ENCODE peak calls at places on chromosomes 12 and 14, in seven cellular contexts. B is kidney tubule cell, F is GM12865, L is GM12892, D is T-helper 17 cell, C is A549, V is germinal center. G is an unnamed sample.
A peak's percentile ranks its signal among the peaks of the same experiment; 100 is the strongest.

GRCh38 chr12:7113389-7113871 is 4.4 kb upstream of the C1RL start:
- DNase-seq in B (peak; percentile 45), D (no peak), C (peak; percentile 44), V (peak; percentile 65), F (peak; percentile 72), L (no peak), G (peak; percentile 28)

GRCh38 chr12:116280590-116281290 is 3.2 kb upstream of the MED13L start:
- DNase-seq in V (no peak), D (no peak), C (no peak), F (no peak), B (no peak), L (no peak), G (peak; percentile 90)

GRCh38 chr12:75656650-75657049 is 145.2 kb upstream of the KRR1 start:
- DNase-seq in F (no peak), L (no peak), D (no peak), B (peak; percentile 98), V (no peak), C (no peak), G (no peak)

GRCh38 chr12:56029666-56030293 is 8.9 kb downstream of the IKZF4 start:
- DNase-seq in F (peak; percentile 63), L (peak; percentile 36), V (peak; percentile 39), D (no peak), C (peak; percentile 78), B (peak; percentile 59), G (peak; percentile 50)

GRCh38 chr12:50824914-50825313 is 17.8 kb upstream of the TMPRSS12 start:
- DNase-seq in F (no peak), L (no peak), V (no peak), C (no peak), B (no peak), D (no peak), G (no peak)

GRCh38 chr12:15230751-15231150 is 9.5 kb upstream of the RERG start:
- DNase-seq in C (no peak), V (no peak), L (no peak), D (no peak), F (no peak), B (no peak), G (no peak)

GRCh38 chr12:51393676-51394545 is 2.7 kb upstream of the GALNT6 start:
- DNase-seq in D (no peak), V (no peak), B (peak; percentile 81), L (no peak), C (no peak), F (peak; percentile 79), G (peak; percentile 45)

GRCh38 chr12:101115326-101115725 is 94.7 kb downstream of the SLC5A8 start:
- DNase-seq in L (no peak), D (no peak), C (no peak), B (no peak), V (no peak), F (no peak), G (peak; percentile 28)

GRCh38 chr12:79690606-79691298 is at the start of gene PAWR:
- DNase-seq in L (peak; percentile 66), F (peak; percentile 88), D (peak; percentile 13), B (peak; percentile 93), C (peak; percentile 59), V (peak; percentile 84), G (no peak)

GRCh38 chr12:88958961-88959360 is 378.7 kb upstream of the KITLG start:
- DNase-seq in V (no peak), B (no peak), D (no peak), L (no peak), F (no peak), C (no peak), G (no peak)

GRCh38 chr12:63037721-63038120 is 102.8 kb upstream of the PPM1H start:
- DNase-seq in B (no peak), V (no peak), C (no peak), D (no peak), L (no peak), F (no peak), G (no peak)

GRCh38 chr12:64258576-64258975 is 36.5 kb upstream of the KICS2 start:
- DNase-seq in D (no peak), L (no peak), V (no peak), B (no peak), F (no peak), C (no peak), G (no peak)

GRCh38 chr12:9732966-9733461 is at the start of gene CLECL1:
- DNase-seq in L (no peak), D (no peak), V (no peak), B (no peak), C (no peak), F (peak; percentile 72), G (peak; percentile 72)

GRCh38 chr12:64998327-64999156 is 122.6 kb downstream of the WIF1 start:
- DNase-seq in D (no peak), L (no peak), B (peak; percentile 67), V (no peak), C (no peak), F (no peak), G (no peak)

GRCh38 chr12:94202245-94203180 is 54.1 kb downstream of the PLXNC1 start:
- DNase-seq in V (no peak), B (no peak), F (no peak), D (no peak), L (no peak), C (no peak), G (no peak)

GRCh38 chr12:78167510-78167909 is 336.8 kb downstream of the NAV3 start:
- DNase-seq in F (no peak), L (no peak), C (no peak), B (peak; percentile 51), V (no peak), D (no peak), G (no peak)

GRCh38 chr12:16524378-16524777 is 81.6 kb downstream of the LMO3 start:
- DNase-seq in B (no peak), L (no peak), D (no peak), F (no peak), V (no peak), C (no peak), G (no peak)

GRCh38 chr14:24094839-24095195 is 706 bp downstream of the PCK2 start:
- DNase-seq in D (no peak), L (no peak), C (no peak), F (no peak), V (no peak), B (no peak), G (no peak)

GRCh38 chr12:1470051-1470450 is 124.3 kb downstream of the FBXL14 start:
- DNase-seq in D (no peak), L (no peak), C (no peak), B (no peak), F (no peak), V (no peak), G (peak; percentile 16)

GRCh38 chr12:64618953-64619590 is 8.8 kb downstream of the RASSF3 start:
- DNase-seq in F (peak; percentile 77), C (no peak), V (peak; percentile 65), B (peak; percentile 18), L (no peak), D (no peak), G (peak; percentile 98)

GRCh38 chr12:105253882-105254513 is 18.0 kb upstream of the APPL2 start:
- DNase-seq in B (peak; percentile 74), V (no peak), L (no peak), D (no peak), F (no peak), C (peak; percentile 39), G (no peak)

GRCh38 chr14:104888489-104889373 is 23.7 kb downstream of the CEP170B start:
- DNase-seq in B (no peak), F (no peak), C (no peak), V (no peak), D (no peak), L (peak; percentile 22), G (no peak)

GRCh38 chr14:37550511-37550910 is 44.5 kb downstream of the FOXA1 start:
- DNase-seq in B (no peak), V (no peak), F (no peak), D (no peak), L (no peak), C (no peak), G (no peak)